ENCODE peak calls at places on chromosomes 16 and 17, in nine cellular contexts. S is heart left ventricle; W is CD8-positive, alpha-beta T cell; L is dorsolateral prefrontal cortex; K is AG04450; U is left ventricle myocardium inferior; Y is IMR-90; M is keratinocyte; A is OCI-LY7. N is an unnamed sample.

GRCh38 chr16:72937360-72937759 is 110.6 kb downstream of the ZFHX3 start:
- DNase-seq in L (no peak), W (no peak), K (no peak), S (no peak), M (no peak), U (no peak), Y (no peak), A (no peak), N (peak)

GRCh38 chr17:60526726-60527125 is 684 bp upstream of the APPBP2 start:
- DNase-seq in U (no peak), S (no peak), Y (peak), M (no peak), L (no peak), K (no peak), W (no peak), A (no peak), N (no peak)

GRCh38 chr17:81492202-81492601 is 20.4 kb downstream of the ACTG1 start:
- DNase-seq in Y (no peak), M (no peak), A (no peak), U (no peak), W (no peak), L (no peak), K (no peak), S (no peak), N (no peak)

GRCh38 chr16:27883576-27883975 is 179.9 kb downstream of the GSG1L start:
- DNase-seq in S (no peak), A (no peak), U (no peak), M (no peak), L (no peak), K (no peak), W (no peak), Y (no peak), N (no peak)

GRCh38 chr16:1647904-1648303 is 30.2 kb upstream of the JPT2 start:
- DNase-seq in A (peak), K (no peak), S (no peak), M (no peak), U (no peak), W (no peak), Y (no peak), L (no peak), N (peak)

GRCh38 chr16:9091867-9092281 is 430 bp downstream of the HAPSTR1 start:
- DNase-seq in A (peak), U (peak), W (peak), S (peak), L (peak), Y (no peak), M (no peak), K (no peak), N (no peak)

GRCh38 chr16:26667271-26667703 is 399.4 kb upstream of the C16orf82 start:
- DNase-seq in Y (no peak), W (no peak), U (no peak), K (no peak), S (no peak), A (no peak), M (no peak), L (no peak), N (no peak)

GRCh38 chr17:8046306-8046928 is 7.6 kb downstream of the ALOX15B start:
- DNase-seq in Y (no peak), K (no peak), W (no peak), U (no peak), S (no peak), M (no peak), A (no peak), L (no peak), N (no peak)

GRCh38 chr17:55336426-55336825 is 71.7 kb downstream of the HLF start:
- DNase-seq in S (no peak), U (no peak), Y (no peak), A (no peak), W (no peak), M (no peak), L (no peak), K (no peak), N (no peak)

GRCh38 chr17:73952498-73953205 is 250.8 kb upstream of the RPL38 start:
- DNase-seq in U (peak), W (peak), K (no peak), A (no peak), L (peak), S (peak), Y (no peak), M (no peak), N (peak)

DNA sequence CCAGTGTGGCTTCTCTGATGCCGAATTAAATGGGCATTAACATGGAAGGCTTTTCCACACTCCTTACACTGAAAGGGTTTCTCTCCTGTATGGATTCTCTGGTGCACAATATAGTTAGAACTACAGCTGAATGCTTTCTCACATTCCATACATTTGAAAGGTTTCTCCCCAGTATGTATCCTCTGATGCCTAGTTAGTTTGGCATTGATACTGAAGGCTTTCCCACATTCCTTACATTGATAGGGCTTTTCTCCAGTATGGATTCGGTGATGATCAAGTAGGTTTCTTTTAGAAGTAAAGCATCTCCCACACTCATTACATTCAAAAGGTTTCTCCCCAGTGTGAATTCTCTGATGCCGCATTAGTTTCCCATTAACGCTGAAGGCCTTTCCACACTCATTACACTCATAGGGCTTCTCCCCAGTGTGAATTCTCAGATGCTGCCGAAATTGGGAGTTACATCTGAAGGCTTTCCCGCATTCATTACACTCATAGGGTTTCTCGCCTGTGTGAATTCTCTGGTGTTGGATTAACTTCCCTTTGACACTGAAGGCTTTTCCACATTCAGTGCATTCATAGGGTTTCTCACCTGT is 6.5 kb upstream of the TLE7 start:
- DNase-seq in L (no peak), K (no peak), Y (no peak), A (no peak), W (no peak), M (no peak), U (no peak), S (no peak), N (no peak)
- H3K4me3 ChIP-seq in L (no peak), K (no peak), Y (no peak), A (no peak), W (no peak), M (no peak), U (no peak), S (no peak), N (no peak)

DNA sequence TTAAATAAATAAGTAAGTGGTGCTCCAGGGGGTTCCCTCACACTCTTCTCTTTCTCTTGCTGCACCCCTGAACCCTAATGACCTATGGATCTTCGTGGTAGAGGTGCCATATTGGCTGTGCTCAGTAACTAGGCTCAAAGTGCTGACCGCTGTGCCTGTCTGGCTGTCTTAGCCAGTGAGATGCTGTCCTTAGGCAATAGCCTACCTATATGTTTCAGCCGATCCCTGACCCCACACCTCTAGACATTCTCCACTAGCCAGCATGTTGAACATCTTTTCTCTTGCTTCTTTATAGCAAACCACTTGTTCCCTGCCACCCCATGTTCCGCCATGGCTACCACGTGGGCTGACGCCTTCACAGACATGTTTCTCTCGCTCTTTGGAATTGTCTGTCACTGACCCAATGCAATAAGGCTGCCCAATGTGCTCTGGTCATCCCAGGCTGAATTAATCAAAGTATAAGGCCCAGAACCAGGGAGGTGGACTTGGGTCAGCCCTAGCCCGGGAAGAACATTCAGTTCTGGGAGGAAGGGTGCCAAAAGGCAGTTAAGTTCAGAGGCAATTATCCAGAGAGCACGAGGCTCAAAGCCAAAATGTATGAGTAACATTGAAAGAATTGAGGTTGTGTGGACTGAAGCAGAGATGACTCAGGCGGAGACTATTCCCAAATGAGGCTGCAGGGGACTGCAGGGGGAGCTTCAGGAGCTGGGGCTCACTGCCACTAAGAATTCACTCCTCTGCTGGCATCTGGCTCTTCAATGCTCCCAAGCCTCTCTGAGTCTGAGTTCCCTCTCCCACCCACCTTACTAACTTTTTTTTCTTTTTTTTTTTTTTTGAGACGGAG is 28.7 kb upstream of the TNRC6A start:
- DNase-seq in U (peak), L (no peak), K (peak), M (peak), S (peak), W (no peak), A (no peak), Y (peak), N (peak)
- H3K27ac ChIP-seq in U (peak), L (no peak), K (peak), M (peak), S (peak), W (no peak), A (no peak), Y (peak), N (peak)

GRCh38 chr17:2302740-2303277 is 776 bp downstream of the SMG6 start:
- DNase-seq in M (no peak), U (no peak), W (no peak), S (no peak), L (no peak), A (peak), K (no peak), Y (peak), N (no peak)

GRCh38 chr17:2299136-2299535 is 4.4 kb downstream of the SMG6 start:
- DNase-seq in A (no peak), U (no peak), M (no peak), Y (no peak), W (no peak), S (no peak), K (no peak), L (no peak), N (no peak)

GRCh38 chr17:2299756-2300155 is 3.8 kb downstream of the SMG6 start:
- DNase-seq in A (no peak), M (no peak), W (no peak), Y (no peak), K (no peak), S (no peak), L (no peak), U (no peak), N (peak)

GRCh38 chr17:2303278-2304188 is at the start of the genes SMG6 and SRR:
- DNase-seq in S (peak), K (peak), L (peak), M (no peak), A (peak), Y (peak), U (peak), W (peak), N (peak)
- TF ChIP-seq CTCF in S (peak), K (no peak), L (no peak), M (no peak), A (no peak), Y (no peak), U (no peak), W (no peak), N (no peak)

GRCh38 chr16:70715860-70716357 is 30.1 kb upstream of the MTSS2 start:
- DNase-seq in L (no peak), Y (peak), K (no peak), W (no peak), A (no peak), U (no peak), S (no peak), M (no peak), N (no peak)

GRCh38 chr16:70714526-70715112 is 28.8 kb upstream of the MTSS2 start:
- DNase-seq in U (no peak), W (no peak), M (no peak), L (no peak), A (no peak), K (no peak), Y (no peak), S (no peak), N (no peak)

GRCh38 chr16:70713781-70714180 is 27.9 kb upstream of the MTSS2 start:
- DNase-seq in Y (no peak), W (no peak), U (no peak), S (no peak), M (no peak), A (no peak), L (no peak), K (no peak), N (no peak)

GRCh38 chr16:70717065-70717464 is 31.2 kb upstream of the MTSS2 start:
- DNase-seq in Y (no peak), A (no peak), U (no peak), L (no peak), M (no peak), K (no peak), S (no peak), W (no peak), N (no peak)

DNA sequence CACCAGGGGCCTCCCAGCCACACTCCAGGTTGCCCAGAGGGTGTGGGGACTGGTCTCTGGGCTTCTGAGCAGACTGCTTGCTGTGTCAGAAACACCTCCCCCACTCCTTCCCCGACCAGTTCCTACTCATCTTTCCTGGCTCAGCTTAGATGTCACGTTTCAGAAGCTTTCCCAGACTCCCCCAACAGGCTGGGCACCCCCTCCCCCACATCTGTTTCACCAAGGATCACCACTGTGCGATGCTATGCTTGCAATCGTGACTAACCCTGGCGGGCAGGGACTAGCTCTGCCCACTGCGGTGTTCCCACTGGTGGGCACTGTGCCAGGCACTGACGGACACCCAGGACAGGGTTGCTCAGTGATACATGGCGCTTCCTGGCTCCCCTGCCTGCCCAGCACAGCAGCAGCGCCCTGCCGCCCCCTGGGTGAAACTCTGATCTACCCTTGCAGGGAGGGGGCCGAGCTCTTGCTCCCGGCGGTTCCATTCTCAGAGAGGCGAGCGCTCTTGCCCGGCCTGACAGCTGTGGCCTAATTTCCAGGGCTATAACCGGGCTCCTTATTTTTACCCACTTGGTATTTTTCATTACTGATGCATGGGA is 29.4 kb upstream of the MTSS2 start:
- DNase-seq in Y (peak), L (no peak), M (peak), U (peak), S (peak), W (no peak), A (no peak), K (peak), N (no peak)
- H3K4me3 ChIP-seq in Y (no peak), L (no peak), M (peak), U (peak), S (no peak), W (no peak), A (no peak), K (no peak), N (no peak)

GRCh38 chr16:50696126-50696525 is 2.7 kb downstream of the NOD2 start:
- DNase-seq in S (no peak), M (no peak), W (no peak), A (no peak), U (no peak), L (no peak), Y (no peak), K (no peak), N (no peak)

GRCh38 chr16:50694206-50694605 is 800 bp downstream of the NOD2 start:
- DNase-seq in S (no peak), M (no peak), U (no peak), K (no peak), A (no peak), Y (no peak), W (no peak), L (no peak), N (no peak)

GRCh38 chr16:50697421-50697715 is 4.0 kb downstream of the NOD2 start:
- DNase-seq in L (no peak), W (no peak), Y (no peak), K (no peak), M (no peak), U (no peak), S (no peak), A (no peak), N (no peak)

GRCh38 chr16:50696575-50697420 is 3.4 kb downstream of the NOD2 start:
- DNase-seq in K (no peak), W (peak), A (no peak), M (peak), Y (peak), S (peak), U (peak), L (no peak), N (peak)

GRCh38 chr16:50695017-50696000 is 1.9 kb downstream of the NOD2 start:
- DNase-seq in M (no peak), A (no peak), U (no peak), Y (no peak), L (no peak), W (no peak), S (no peak), K (no peak), N (peak)
- H3K27ac ChIP-seq in M (no peak), A (no peak), U (peak), Y (no peak), L (no peak), W (no peak), S (peak), K (no peak), N (peak)

GRCh38 chr16:50351952-50352351 is 16.8 kb downstream of the BRD7 start:
- DNase-seq in W (no peak), Y (no peak), M (no peak), A (no peak), K (no peak), U (no peak), S (no peak), L (no peak), N (no peak)

GRCh38 chr16:50354082-50354481 is 14.7 kb downstream of the BRD7 start:
- DNase-seq in A (no peak), K (no peak), L (no peak), U (no peak), S (no peak), M (no peak), W (no peak), Y (no peak), N (no peak)

GRCh38 chr16:50359626-50360025 is 9.2 kb downstream of the BRD7 start:
- DNase-seq in S (no peak), Y (no peak), U (no peak), A (no peak), K (no peak), W (no peak), L (no peak), M (no peak), N (no peak)

GRCh38 chr16:50351116-50351515 is 17.7 kb downstream of the BRD7 start:
- DNase-seq in Y (peak), L (no peak), W (no peak), U (no peak), M (no peak), S (no peak), K (no peak), A (no peak), N (no peak)

GRCh38 chr16:50354629-50355456 is 13.9 kb downstream of the BRD7 start:
- DNase-seq in A (peak), M (no peak), Y (no peak), S (no peak), W (no peak), L (no peak), K (no peak), U (no peak), N (no peak)
- TF ChIP-seq CTCF in A (peak), M (peak), Y (peak), S (peak), W (peak), L (peak), K (peak), U (peak), N (peak)

DNA sequence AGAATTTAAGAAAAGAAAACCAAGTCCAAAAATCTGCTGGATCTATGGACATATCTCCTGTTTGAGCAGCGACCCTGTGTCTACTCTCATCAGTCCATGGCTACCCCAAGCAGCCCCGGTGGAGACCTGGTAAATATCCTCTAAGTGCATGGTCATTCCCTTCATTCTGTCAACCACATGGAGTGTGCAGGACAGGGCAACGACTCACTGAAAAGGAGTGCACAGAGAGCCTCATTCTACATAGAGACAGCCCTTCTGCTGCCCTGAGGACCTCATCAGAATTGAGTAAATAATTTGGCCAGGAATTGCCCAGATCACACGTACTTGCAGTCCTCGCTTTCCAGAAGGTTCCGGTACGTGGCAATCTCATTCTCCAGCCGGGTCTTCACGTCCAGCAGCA is 3.0 kb downstream of the KRT38 start:
- DNase-seq in K (no peak), Y (peak), M (no peak), W (no peak), A (no peak), U (no peak), L (no peak), S (no peak), N (no peak)
- H3K4me3 ChIP-seq in K (no peak), Y (no peak), M (no peak), W (no peak), A (no peak), U (no peak), L (no peak), S (no peak), N (no peak)

N was measured in left lung.